ENCODE peak calls at places on chromosomes 3 and 15, in seven cellular contexts. C is fibroblast of lung, E is heart right ventricle, D is ovary, N is transverse colon, M is sigmoid colon, O is psoas muscle. P is an unnamed sample.

GRCh38 chr3:78887608-78888011 is 880.2 kb downstream of the ROBO1 start:
- DNase-seq in E (no peak), C (peak; percentile 61), O (no peak), D (no peak), N (no peak), M (no peak), P (no peak)

GRCh38 chr3:17432237-17432636 is 310.2 kb downstream of the TBC1D5 start:
- DNase-seq in O (no peak), M (no peak), E (no peak), N (no peak), D (no peak), C (peak; percentile 27), P (no peak)

GRCh38 chr15:75178171-75178937 is 23.3 kb upstream of the C15orf39 start:
- DNase-seq in C (no peak), O (peak; percentile 70), M (peak; percentile 83), N (peak; percentile 72), E (peak; percentile 67), D (peak; percentile 66), P (no peak)

GRCh38 chr3:43505351-43505750 is 116.5 kb downstream of the ANO10 start:
- DNase-seq in O (no peak), D (no peak), N (no peak), C (peak; percentile 61), M (no peak), E (no peak), P (no peak)

GRCh38 chr3:150183619-150184425 is 213.1 kb upstream of the PFN2 start:
- DNase-seq in M (peak; percentile 84), D (peak; percentile 49), O (peak; percentile 82), N (peak; percentile 53), E (peak; percentile 54), C (peak; percentile 86), P (peak; percentile 4)

GRCh38 chr3:31968927-31969418 is 12.1 kb downstream of the OSBPL10 start:
- DNase-seq in E (no peak), N (no peak), O (no peak), M (no peak), D (no peak), C (peak; percentile 94), P (no peak)

GRCh38 chr3:124588794-124589193 is 141.5 kb upstream of the UMPS start:
- DNase-seq in D (no peak), E (no peak), N (no peak), O (no peak), M (no peak), C (no peak), P (no peak)

GRCh38 chr3:14410501-14411165 is 8.2 kb downstream of the SLC6A6 start:
- DNase-seq in C (peak; percentile 70), D (no peak), O (no peak), M (no peak), E (no peak), N (peak; percentile 33), P (no peak)

GRCh38 chr3:122793568-122794416 is at the start of gene HSPBAP1:
- DNase-seq in D (peak; percentile 88), E (peak; percentile 91), M (peak; percentile 96), N (peak; percentile 96), C (peak; percentile 92), O (peak; percentile 97), P (peak; percentile 89)

GRCh38 chr3:42501321-42501680 is 1.1 kb upstream of the VIPR1 start:
- DNase-seq in N (peak; percentile 10), C (no peak), D (no peak), M (no peak), E (no peak), O (no peak), P (no peak)

GRCh38 chr3:55607844-55608243 is 120.7 kb upstream of the WNT5A start:
- DNase-seq in N (no peak), M (no peak), E (no peak), C (no peak), O (no peak), D (no peak), P (no peak)
- H3K27ac ChIP-seq in N (no peak overlapping the region), M (no peak overlapping the region), E (no peak overlapping the region), C (no peak overlapping the region), O (no peak overlapping the region), D (no peak overlapping the region), P (no peak overlapping the region)

GRCh38 chr15:40554164-40554530 is 10.7 kb downstream of the CCDC32 start:
- DNase-seq in E (no peak), N (no peak), D (no peak), C (no peak), O (no peak), M (no peak), P (no peak)

GRCh38 chr15:40549894-40550293 is 14.9 kb downstream of the CCDC32 start:
- DNase-seq in N (no peak), D (no peak), M (no peak), C (no peak), E (peak; percentile 78), O (peak; percentile 93), P (no peak)

GRCh38 chr15:40545457-40545856 is 19.4 kb downstream of the CCDC32 start:
- DNase-seq in N (no peak), D (no peak), C (no peak), M (no peak), O (no peak), E (no peak), P (no peak)

GRCh38 chr15:40555876-40556275 is 9.0 kb downstream of the CCDC32 start:
- DNase-seq in D (no peak), O (no peak), C (no peak), M (no peak), N (no peak), E (no peak), P (no peak)

GRCh38 chr15:40550381-40551037 is 14.3 kb downstream of the CCDC32 start:
- DNase-seq in N (no peak), M (no peak), E (no peak), C (no peak), O (no peak), D (no peak), P (no peak)
- H3K4me1 ChIP-seq in N (no peaks in the 10 kb centered on the region), M (no peaks in the 10 kb centered on the region), E (peaks cover 39% of the 10 kb centered on the region), C (no peaks in the 10 kb centered on the region), O (peaks cover 58% of the 10 kb centered on the region), D (no peaks in the 10 kb centered on the region), P (no peaks in the 10 kb centered on the region)

GRCh38 chr15:99683000-99683670 is 50.1 kb downstream of the LYSMD4 start:
- DNase-seq in N (no peak), E (no peak), M (no peak), C (no peak), O (no peak), D (no peak), P (no peak)
- H3K27ac ChIP-seq in N (peak overlapping the region; percentile 28), E (peak overlapping the region; percentile 68), M (peak overlapping the region; percentile 64), C (no peak overlapping the region), O (peak overlapping the region; percentile 62), D (no peak overlapping the region), P (peak overlapping the region; percentile 12)

DNA sequence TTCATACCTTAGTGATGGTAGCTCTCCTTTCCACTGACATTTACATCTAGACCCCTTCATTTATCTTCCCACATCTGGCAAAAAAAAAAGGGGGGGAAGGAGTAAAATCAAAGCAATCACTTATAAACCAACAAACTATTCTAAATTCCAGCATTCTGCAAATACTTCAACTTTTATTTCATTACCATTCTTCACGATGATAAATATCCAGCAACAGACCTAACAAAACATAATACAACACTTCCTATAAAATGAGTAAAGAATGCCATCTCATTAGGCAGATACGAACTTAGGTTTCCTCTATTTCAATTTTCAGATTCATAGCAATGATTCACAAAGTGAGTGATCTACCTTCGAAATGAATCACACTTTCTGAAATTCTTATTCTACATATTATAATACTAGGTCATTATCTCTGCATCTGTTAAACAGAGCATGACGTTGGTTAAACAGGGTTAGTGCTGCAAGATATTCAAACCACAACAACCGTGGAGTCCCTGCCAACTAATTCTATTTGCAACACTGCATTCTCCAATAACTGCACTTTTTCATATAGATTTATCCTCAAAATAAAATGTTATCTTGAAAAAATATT is at the start of gene LRRFIP2:
- DNase-seq in O (no peak), C (peak; percentile 70), M (no peak), D (no peak), N (no peak), E (no peak), P (no peak)
- H3K4me1 ChIP-seq in O (peaks cover 76% of the 10 kb centered on the region), C (peaks cover 10% of the 10 kb centered on the region), M (peaks cover 74% of the 10 kb centered on the region), D (peaks cover 4% of the 10 kb centered on the region), N (peaks cover 32% of the 10 kb centered on the region), E (peaks cover 78% of the 10 kb centered on the region), P (peaks cover 10% of the 10 kb centered on the region)

DNA sequence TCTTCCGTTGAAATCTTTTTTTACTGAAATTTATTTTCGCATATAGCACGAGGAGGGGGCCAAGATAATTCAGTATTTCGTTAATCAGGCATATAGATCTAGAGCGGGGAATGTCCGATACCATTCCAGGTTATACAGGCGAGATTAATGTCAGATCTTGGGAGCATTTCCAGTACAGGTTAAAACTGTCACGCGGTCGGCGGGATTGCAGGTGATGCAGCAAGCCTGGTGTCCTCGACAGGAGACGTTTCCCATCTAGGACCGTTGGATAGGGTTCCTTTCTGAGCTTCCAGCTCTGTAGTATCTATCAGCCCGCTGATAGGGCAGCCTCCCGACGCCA is 363 bp upstream of the ABHD10 start:
- DNase-seq in C (no peak), M (no peak), O (no peak), D (no peak), E (no peak), N (no peak), P (no peak)
- H3K27ac ChIP-seq in C (peak overlapping the region; percentile 36), M (peak overlapping the region; percentile 87), O (peak overlapping the region; percentile 74), D (peak overlapping the region; percentile 76), E (peak overlapping the region; percentile 77), N (peak overlapping the region; percentile 89), P (peak overlapping the region; percentile 78)

GRCh38 chr15:45587861-45588170 is 637 bp downstream of the BLOC1S6 start:
- DNase-seq in D (no peak), O (no peak), M (no peak), N (no peak), C (no peak), E (no peak), P (no peak)

GRCh38 chr15:45588199-45588910 is 1.2 kb downstream of the BLOC1S6 start:
- DNase-seq in N (no peak), D (no peak), M (no peak), C (peak; percentile 31), E (no peak), O (no peak), P (no peak)

GRCh38 chr15:45586990-45587860 is at the start of gene BLOC1S6:
- DNase-seq in M (peak; percentile 95), N (peak; percentile 91), D (peak; percentile 91), C (peak; percentile 92), O (peak; percentile 95), E (peak; percentile 87), P (peak; percentile 81)

GRCh38 chr15:45585069-45585468 is 2.1 kb upstream of the BLOC1S6 start:
- DNase-seq in D (no peak), O (no peak), C (no peak), E (no peak), M (no peak), N (no peak), P (no peak)

DNA sequence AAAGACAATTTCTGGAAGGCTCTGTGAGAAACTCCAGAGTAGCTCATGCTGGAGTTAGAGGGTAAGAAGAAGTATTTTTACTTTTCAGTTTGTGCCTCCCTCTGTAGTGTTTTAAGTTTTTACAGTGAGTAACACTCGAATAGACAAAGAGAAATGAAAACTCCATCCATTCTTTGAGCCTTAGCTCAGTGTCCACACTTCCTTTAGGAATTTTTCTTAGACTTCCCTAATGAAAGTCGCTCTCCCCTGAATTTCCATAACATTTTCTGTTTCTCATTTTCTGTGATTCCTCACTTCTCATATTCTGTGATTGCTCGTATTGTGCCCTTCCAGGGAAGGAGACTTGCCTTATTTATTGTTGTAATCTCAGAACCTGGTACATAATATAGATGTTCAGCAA is 2.1 kb downstream of the BLOC1S6 start:
- DNase-seq in O (no peak), M (no peak), E (no peak), D (no peak), N (no peak), C (no peak), P (no peak)
- H3K4me1 ChIP-seq in O (peaks cover 37% of the 10 kb centered on the region), M (peaks cover 53% of the 10 kb centered on the region), E (peaks cover 61% of the 10 kb centered on the region), D (peaks cover 7% of the 10 kb centered on the region), N (peaks cover 16% of the 10 kb centered on the region), C (no peaks in the 10 kb centered on the region), P (peaks cover 26% of the 10 kb centered on the region)

P was measured in effector memory CD4-positive, alpha-beta T cell.